ENCODE peak calls at places on chromosomes 7 and 10, in eight cellular contexts. C is lower lobe of right lung, M is endothelial cell of umbilical vein, S is A549, N is neural progenitor cell, F is small intestine, L is hepatocyte, G is adrenal gland. U is an unnamed sample. For H3K4me1, the result is how much of the 10 kb centered on the place peaks cover.

GRCh38 chr7:124784879-124785818 is 19.6 kb upstream of the GPR37 start:
- DNase-seq in L (peak), C (no peak), S (peak), G (peak), M (peak), F (peak), N (peak), U (peak)

GRCh38 chr7:47827886-47828285 is 120.4 kb downstream of the PKD1L1 start:
- DNase-seq in G (no peak), F (no peak), C (no peak), S (no peak), N (no peak), M (no peak), L (no peak), U (no peak)

GRCh38 chr10:17206210-17206709 is 4.8 kb upstream of the TRDMT1 start:
- DNase-seq in G (no peak), L (no peak), M (peak), C (no peak), S (peak), F (peak), N (no peak), U (no peak)

GRCh38 chr10:36373424-36374096 is 731.5 kb upstream of the FZD8 start:
- DNase-seq in S (no peak), G (no peak), M (no peak), L (no peak), C (no peak), F (no peak), N (peak), U (no peak)

GRCh38 chr7:142188846-142189245 is 69.0 kb downstream of the PRSS58 start:
- DNase-seq in L (no peak), G (no peak), N (no peak), C (no peak), M (no peak), S (peak), F (peak), U (no peak)

GRCh38 chr10:51462076-51462779 is 237.2 kb downstream of the CSTF2T start:
- DNase-seq in G (no peak), C (no peak), N (no peak), F (peak), S (no peak), L (no peak), M (peak), U (no peak)

GRCh38 chr10:69413221-69413865 is 3.4 kb downstream of the TACR2 start:
- DNase-seq in F (no peak), G (peak), M (peak), L (peak), C (no peak), S (peak), N (peak), U (peak)

GRCh38 chr7:22607180-22607579 is 107.2 kb upstream of the STEAP1B start:
- DNase-seq in F (no peak), S (no peak), M (no peak), C (no peak), N (no peak), L (no peak), G (no peak), U (no peak)

GRCh38 chr7:46239856-46240255 is 318.8 kb upstream of the IGFBP3 start:
- DNase-seq in S (no peak), G (no peak), M (no peak), F (no peak), C (no peak), N (no peak), L (no peak), U (no peak)

GRCh38 chr7:143380646-143381426 is at the start of gene ZYX:
- DNase-seq in G (peak), F (peak), M (peak), C (peak), L (peak), N (peak), S (peak), U (peak)

GRCh38 chr10:110500515-110500905 is 2.8 kb downstream of the DUSP5 start:
- DNase-seq in F (no peak), C (no peak), L (peak), G (no peak), M (peak), N (no peak), S (peak), U (no peak)

GRCh38 chr10:129104266-129105045 is 362.6 kb upstream of the MGMT start:
- DNase-seq in N (no peak), C (no peak), G (peak), M (no peak), L (no peak), F (no peak), S (no peak), U (no peak)

GRCh38 chr7:28181921-28182517 is 1.4 kb upstream of the JAZF1 start:
- DNase-seq in C (no peak), S (no peak), L (no peak), F (no peak), N (no peak), M (no peak), G (no peak), U (no peak)

GRCh38 chr10:132482090-132482489 is 55.5 kb upstream of the INPP5A start:
- DNase-seq in S (no peak), C (peak), G (no peak), L (peak), F (no peak), M (peak), N (no peak), U (no peak)

GRCh38 chr7:55048221-55048859 is 29.5 kb downstream of the EGFR start:
- DNase-seq in N (no peak), G (peak), C (no peak), M (no peak), L (peak), F (peak), S (peak), U (no peak)

GRCh38 chr10:75883081-75883480 is 451.7 kb downstream of the LRMDA start:
- DNase-seq in S (no peak), L (no peak), M (no peak), C (no peak), N (no peak), G (no peak), F (no peak), U (no peak)

GRCh38 chr7:81816312-81816711 is 46.5 kb upstream of the HGF start:
- DNase-seq in S (no peak), F (no peak), G (no peak), L (no peak), C (no peak), M (no peak), N (no peak), U (no peak)

GRCh38 chr7:40348126-40348728 is 213.4 kb downstream of the SUGCT start:
- DNase-seq in C (no peak), L (no peak), G (no peak), F (no peak), M (no peak), N (no peak), S (no peak), U (no peak)

GRCh38 chr7:2029936-2030335 is 202.8 kb downstream of the MAD1L1 start:
- DNase-seq in N (no peak), G (no peak), S (no peak), C (peak), L (no peak), M (no peak), F (no peak), U (no peak)

GRCh38 chr7:128352138-128352537 is 8.4 kb upstream of the RBM28 start:
- DNase-seq in F (no peak), M (peak), C (peak), N (peak), L (peak), S (peak), G (peak), U (no peak)

GRCh38 chr10:112359606-112360307 is 14.2 kb upstream of the ACSL5 start:
- DNase-seq in N (no peak), G (no peak), L (no peak), M (no peak), F (peak), C (no peak), S (no peak), U (no peak)

GRCh38 chr10:123621492-123621891 is 44.7 kb upstream of the GPR26 start:
- DNase-seq in C (no peak), G (peak), S (no peak), L (no peak), N (no peak), F (no peak), M (no peak), U (no peak)

GRCh38 chr10:78535716-78536218 is 502.1 kb downstream of the RPS24 start:
- DNase-seq in N (no peak), M (no peak), L (peak), S (no peak), C (no peak), F (peak), G (peak), U (no peak)

GRCh38 chr7:96707901-96708774 is 1.5 kb downstream of the SEM1 start:
- DNase-seq in S (no peak), G (no peak), N (no peak), L (no peak), C (no peak), F (no peak), M (no peak), U (no peak)

GRCh38 chr7:44382459-44383300 is 57.3 kb upstream of the CAMK2B start:
- DNase-seq in L (no peak), S (no peak), N (no peak), M (no peak), F (no peak), C (no peak), G (no peak), U (no peak)

GRCh38 chr10:123665371-123666286 is 526 bp upstream of the GPR26 start:
- DNase-seq in G (no peak), L (no peak), C (no peak), F (no peak), S (no peak), M (no peak), N (peak), U (no peak)

GRCh38 chr7:64667311-64667710 is 1.4 kb downstream of the ZNF107 start:
- DNase-seq in S (no peak), L (no peak), N (no peak), F (no peak), C (no peak), G (peak), M (no peak), U (no peak)

GRCh38 chr7:64672414-64672813 is 6.5 kb downstream of the ZNF107 start:
- DNase-seq in F (no peak), M (no peak), N (no peak), L (no peak), S (no peak), G (no peak), C (no peak), U (no peak)
- H3K27ac ChIP-seq in F (no peak), M (no peak), N (no peak), L (no peak), S (no peak), G (no peak), C (no peak), U (no peak)

DNA sequence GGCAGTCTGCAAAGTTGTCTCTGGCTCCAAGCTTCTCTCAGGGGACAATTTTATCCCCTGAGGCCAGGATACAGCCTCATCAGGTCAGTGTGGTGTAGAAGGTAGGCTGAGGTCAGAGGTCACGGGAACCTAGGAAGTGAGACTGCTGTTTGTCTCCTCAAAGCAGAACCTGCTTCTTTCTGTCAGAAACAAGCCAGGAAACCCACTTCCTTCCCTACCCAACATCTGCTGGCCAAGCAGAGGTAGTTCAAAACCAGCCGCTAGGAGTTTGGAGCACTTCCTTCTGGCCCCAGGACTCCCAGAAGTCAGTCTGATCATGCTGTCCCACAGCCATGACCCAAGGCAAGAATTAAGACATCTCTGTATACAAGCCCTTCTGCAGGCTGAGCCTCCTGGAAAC is 12.2 kb downstream of the CLRN3 start:
- DNase-seq in N (no peak), S (no peak), F (no peak), L (no peak), C (no peak), M (no peak), G (peak), U (no peak)
- H3K4me1 ChIP-seq in N (under half), S (under half), F (under half), L (under half), C (under half), M (under half), G (under half), U (under half)

GRCh38 chr7:148695953-148696352 is 2.8 kb upstream of the CUL1 start:
- DNase-seq in G (no peak), N (no peak), C (no peak), M (no peak), F (no peak), L (no peak), S (no peak), U (no peak)

GRCh38 chr7:148697256-148697841 is 1.4 kb upstream of the CUL1 start:
- DNase-seq in L (no peak), F (no peak), S (no peak), G (peak), N (no peak), C (no peak), M (peak), U (no peak)

GRCh38 chr7:148698397-148699023 is at the start of gene CUL1:
- DNase-seq in C (peak), G (peak), N (peak), M (peak), F (peak), S (peak), L (peak), U (no peak)

GRCh38 chr7:148697950-148698396 is 730 bp upstream of the CUL1 start:
- DNase-seq in M (no peak), S (no peak), F (peak), N (no peak), G (no peak), C (no peak), L (no peak), U (no peak)

DNA sequence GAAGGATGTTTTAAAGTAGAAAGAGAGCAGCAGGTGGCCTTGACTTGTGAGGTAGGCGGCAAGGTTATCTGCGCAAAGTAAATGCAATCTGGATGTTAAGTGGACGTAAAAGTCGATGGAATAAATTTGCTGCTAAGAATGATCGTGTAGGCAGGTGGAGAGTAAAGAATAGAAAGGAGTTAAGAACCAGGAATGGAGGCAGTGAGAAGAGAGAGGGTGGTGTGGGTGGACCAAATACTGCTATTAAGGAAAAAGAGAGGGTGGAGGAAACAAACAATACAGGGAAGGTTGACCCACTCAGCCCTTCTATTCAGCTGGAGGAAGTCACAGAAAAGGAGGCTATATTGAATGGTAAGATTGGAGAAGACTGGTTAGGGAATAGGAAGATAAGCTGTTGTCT is 1.9 kb upstream of the CUL1 start:
- DNase-seq in G (no peak), C (no peak), N (no peak), F (no peak), L (no peak), M (peak), S (no peak), U (no peak)
- H3K4me3 ChIP-seq in G (no peak), C (no peak), N (no peak), F (no peak), L (no peak), M (no peak), S (no peak), U (no peak)

DNA sequence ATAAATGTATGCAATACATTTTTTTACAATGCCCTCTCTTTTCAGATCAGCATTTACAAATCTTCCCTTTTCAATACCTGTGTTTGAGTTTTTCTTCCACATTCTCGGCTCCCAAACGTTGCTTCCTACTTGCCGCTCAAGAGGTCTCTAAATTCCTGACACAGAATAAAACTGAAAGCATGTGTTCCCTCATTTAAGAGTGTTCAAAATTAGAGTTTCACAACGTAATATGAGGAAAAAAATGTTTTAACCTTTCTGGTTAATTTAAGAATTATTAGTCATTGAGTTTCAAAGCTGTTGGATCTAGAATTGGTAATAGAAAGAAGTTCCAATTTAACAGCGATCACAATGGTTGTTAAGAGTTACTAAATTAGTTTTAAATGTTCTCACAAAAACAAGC is 100.4 kb downstream of the ARID5B start:
- DNase-seq in F (no peak), N (no peak), G (no peak), S (no peak), M (no peak), L (no peak), C (no peak), U (no peak)
- H3K27ac ChIP-seq in F (no peak), N (no peak), G (no peak), S (no peak), M (no peak), L (no peak), C (no peak), U (no peak)